ENCODE peak calls at places on chromosomes 13 and 19, in five cellular contexts. T, I, L, A and N are unnamed samples. For H3K4me1, the result is how much of the 10 kb centered on the place peaks cover.

GRCh38 chr13:64471916-64472315 is 2758.2 kb downstream of the PCDH9 start:
- DNase-seq in T (no peak), I (no peak), L (no peak), A (no peak), N (no peak)

GRCh38 chr19:41398603-41399002 is 985 bp downstream of the BCKDHA start:
- DNase-seq in T (no peak), I (no peak), L (no peak), A (no peak), N (no peak)

GRCh38 chr19:12838893-12839656 is 760 bp downstream of the MAST1 start:
- DNase-seq in T (no peak), I (no peak), L (no peak), A (no peak), N (no peak)

GRCh38 chr19:50325310-50326100 is 3.7 kb downstream of the KCNC3 start:
- DNase-seq in T (peak), I (no peak), L (no peak), A (peak), N (no peak)

GRCh38 chr19:31450696-31451095 is 101.5 kb upstream of the TSHZ3 start:
- DNase-seq in T (no peak), I (no peak), L (no peak), A (no peak), N (no peak)

GRCh38 chr19:35768082-35768421 is 7.3 kb upstream of the ARHGAP33 start:
- DNase-seq in T (no peak), I (no peak), L (no peak), A (peak), N (no peak)

GRCh38 chr13:99894835-99895427 is 76.6 kb downstream of the ZIC5 start:
- DNase-seq in T (no peak), I (no peak), L (no peak), A (no peak), N (no peak)

GRCh38 chr19:588758-589692 is 656 bp upstream of the HCN2 start:
- DNase-seq in T (no peak), I (no peak), L (no peak), A (peak), N (no peak)

GRCh38 chr19:6268382-6268771 is 11.4 kb downstream of the MLLT1 start:
- DNase-seq in T (no peak), I (no peak), L (no peak), A (no peak), N (no peak)

GRCh38 chr19:49801966-49802661 is 11.0 kb downstream of the FUZ start:
- DNase-seq in T (peak), I (peak), L (peak), A (no peak), N (peak)

GRCh38 chr13:34869737-34870136 is 72.3 kb upstream of the NBEA start:
- DNase-seq in T (no peak), I (no peak), L (no peak), A (no peak), N (no peak)

GRCh38 chr19:58553799-58554493 is 959 bp downstream of the CHMP2A start:
- DNase-seq in T (no peak), I (peak), L (no peak), A (no peak), N (no peak)

GRCh38 chr19:52094526-52094925 is 1.0 kb downstream of the ZNF841 start:
- DNase-seq in T (no peak), I (no peak), L (no peak), A (no peak), N (no peak)

GRCh38 chr13:97889803-97890202 is 63.7 kb upstream of the IPO5 start:
- DNase-seq in T (peak), I (no peak), L (peak), A (no peak), N (no peak)

GRCh38 chr19:13839193-13839937 is 37.6 kb upstream of the NANOS3 start:
- DNase-seq in T (peak), I (peak), L (peak), A (peak), N (peak)

GRCh38 chr19:35271546-35271945 is 2.8 kb downstream of the USF2 start:
- DNase-seq in T (no peak), I (no peak), L (no peak), A (peak), N (no peak)

GRCh38 chr13:34462843-34463242 is 479.2 kb upstream of the NBEA start:
- DNase-seq in T (peak), I (no peak), L (no peak), A (no peak), N (no peak)

GRCh38 chr19:55668603-55669348 is 6.2 kb upstream of the EPN1 start:
- DNase-seq in T (peak), I (no peak), L (no peak), A (no peak), N (no peak)

GRCh38 chr13:112697756-112698655 is 8.2 kb downstream of the ATP11A start:
- DNase-seq in T (no peak), I (no peak), L (no peak), A (no peak), N (peak)

GRCh38 chr13:114029866-114030625 is 56.2 kb upstream of the C13orf46 start:
- DNase-seq in T (no peak), I (no peak), L (no peak), A (no peak), N (no peak)

GRCh38 chr19:14686411-14686810 is 3.4 kb upstream of the ZNF333 start:
- DNase-seq in T (no peak), I (no peak), L (no peak), A (no peak), N (no peak)

DNA sequence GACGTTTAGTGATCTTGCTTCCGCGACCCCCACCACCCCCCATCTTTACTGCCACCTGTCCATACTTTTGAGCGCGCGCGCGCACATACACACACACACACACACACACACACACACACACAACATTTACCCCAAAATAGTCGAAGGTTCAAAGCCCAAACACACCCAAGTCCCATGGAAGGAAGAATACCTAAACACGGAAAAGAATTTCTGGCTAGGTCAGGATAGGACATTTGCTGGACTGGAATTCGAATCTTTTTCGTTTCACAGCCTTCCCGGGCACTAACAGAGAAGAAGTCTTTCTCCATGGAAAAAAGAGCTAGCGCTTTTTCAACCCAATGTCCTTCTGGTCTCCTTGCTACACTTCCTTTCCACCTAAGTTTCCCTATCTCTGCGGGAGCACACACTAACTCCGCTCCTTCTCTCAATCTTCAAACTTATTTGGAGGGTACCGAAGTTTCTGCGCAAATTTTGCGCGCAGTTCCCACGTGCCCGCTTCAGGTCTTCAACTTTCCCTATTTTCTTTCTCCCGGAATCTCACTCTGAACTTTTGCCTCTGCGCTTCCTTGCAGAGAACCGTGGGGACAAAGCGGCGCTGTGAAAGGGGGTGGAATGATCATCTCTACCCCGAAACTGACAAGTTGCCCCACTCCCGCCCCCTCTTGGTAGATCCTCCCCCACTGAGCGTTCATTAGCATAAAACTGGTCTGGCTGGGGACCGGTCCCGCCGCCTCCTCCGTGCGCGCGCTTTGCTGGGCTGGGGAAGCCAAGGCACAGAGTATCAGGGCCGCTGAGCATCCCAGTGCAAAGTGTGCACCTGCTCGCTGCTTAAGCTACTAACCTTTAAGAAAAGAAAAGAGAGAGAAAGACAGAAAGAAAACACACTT is 2.7 kb downstream of the DACH1 start:
- DNase-seq in T (peak), I (no peak), L (no peak), A (peak), N (peak)
- TF ChIP-seq POLR2A in T (peak), I (no peak), L (no peak), A (no peak), N (no peak)

DNA sequence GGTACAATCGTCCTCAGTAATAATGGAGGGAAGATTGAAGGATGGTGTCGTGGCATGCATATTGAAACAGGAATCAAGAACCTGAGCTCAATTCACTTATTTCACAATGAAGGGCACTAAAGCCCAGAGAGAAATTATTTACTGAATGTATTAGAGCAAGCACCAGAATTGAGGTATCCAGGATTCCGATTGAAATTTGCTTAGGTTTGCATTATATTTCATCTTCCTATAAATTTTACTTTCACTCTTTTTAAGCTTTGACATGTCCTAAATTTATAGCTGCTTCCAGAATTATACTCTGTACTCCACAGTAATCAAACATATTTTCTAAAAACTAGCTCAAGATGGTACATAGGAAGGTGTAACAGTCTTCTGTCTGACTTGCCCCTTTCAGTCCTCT is 454.9 kb upstream of the HTR2A start:
- DNase-seq in T (no peak), I (no peak), L (no peak), A (no peak), N (no peak)
- H3K4me1 ChIP-seq in T (under half), I (under half), L (under half), A (under half), N (under half)

GRCh38 chr13:53206455-53206854 is 177.8 kb downstream of the OLFM4 start:
- DNase-seq in T (no peak), I (no peak), L (no peak), A (no peak), N (no peak)
- TF ChIP-seq CTCF in T (no peak), I (no peak), L (peak), A (peak), N (no peak)

DNA sequence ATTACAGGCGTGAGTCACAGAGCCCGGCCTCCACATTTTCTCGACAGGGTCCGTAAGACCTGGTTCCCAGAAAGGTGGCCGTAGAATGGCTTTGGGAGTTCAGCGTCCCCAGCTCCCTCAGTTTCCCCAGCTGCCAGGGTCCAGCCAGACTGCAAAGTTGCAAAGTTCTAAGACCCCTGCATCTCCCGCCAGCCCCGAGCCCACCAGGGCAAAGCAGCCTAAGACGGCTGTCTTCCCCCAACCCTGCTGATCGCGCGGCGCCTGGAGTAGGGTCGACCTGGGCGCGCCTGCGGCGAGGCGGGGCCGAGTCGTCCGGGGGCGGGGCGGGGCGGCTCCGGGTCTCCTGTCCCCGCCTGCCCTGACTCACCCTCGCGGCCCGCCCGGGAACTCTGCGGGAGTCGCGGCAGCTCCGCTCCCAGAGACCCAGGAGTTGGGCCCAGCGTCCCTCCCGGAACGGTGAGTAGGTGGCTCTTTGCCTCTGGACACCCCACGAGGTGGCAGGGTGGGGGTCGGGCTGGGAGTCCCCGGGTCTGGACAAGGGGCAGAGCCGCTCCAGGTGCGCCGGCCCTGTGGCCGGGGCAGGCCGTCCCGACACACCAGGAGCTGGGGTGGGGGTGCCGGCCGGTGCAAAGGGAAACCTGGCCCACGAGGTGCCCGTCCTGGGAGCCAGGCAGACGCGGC is at the start of gene LRRC8E:
- DNase-seq in T (peak), I (peak), L (no peak), A (peak), N (no peak)
- TF ChIP-seq POLR2A in T (peak), I (no peak), L (no peak), A (peak), N (no peak)

GRCh38 chr13:110374644-110375370 is 67.7 kb downstream of the COL4A2 start:
- DNase-seq in T (no peak), I (no peak), L (no peak), A (no peak), N (no peak)
- H3K4me1 ChIP-seq in T (half or more), I (under half), L (half or more), A (under half), N (under half)

GRCh38 chr13:83880275-83881027 is 1.8 kb downstream of the SLITRK1 start:
- DNase-seq in T (no peak), I (no peak), L (no peak), A (no peak), N (no peak)

GRCh38 chr13:83881031-83881727 is 1.1 kb downstream of the SLITRK1 start:
- DNase-seq in T (no peak), I (no peak), L (no peak), A (no peak), N (no peak)

GRCh38 chr13:83883061-83883523 is 818 bp upstream of the SLITRK1 start:
- DNase-seq in T (no peak), I (no peak), L (no peak), A (no peak), N (no peak)

GRCh38 chr13:83882626-83882959 is 319 bp upstream of the SLITRK1 start:
- DNase-seq in T (no peak), I (no peak), L (no peak), A (no peak), N (no peak)

DNA sequence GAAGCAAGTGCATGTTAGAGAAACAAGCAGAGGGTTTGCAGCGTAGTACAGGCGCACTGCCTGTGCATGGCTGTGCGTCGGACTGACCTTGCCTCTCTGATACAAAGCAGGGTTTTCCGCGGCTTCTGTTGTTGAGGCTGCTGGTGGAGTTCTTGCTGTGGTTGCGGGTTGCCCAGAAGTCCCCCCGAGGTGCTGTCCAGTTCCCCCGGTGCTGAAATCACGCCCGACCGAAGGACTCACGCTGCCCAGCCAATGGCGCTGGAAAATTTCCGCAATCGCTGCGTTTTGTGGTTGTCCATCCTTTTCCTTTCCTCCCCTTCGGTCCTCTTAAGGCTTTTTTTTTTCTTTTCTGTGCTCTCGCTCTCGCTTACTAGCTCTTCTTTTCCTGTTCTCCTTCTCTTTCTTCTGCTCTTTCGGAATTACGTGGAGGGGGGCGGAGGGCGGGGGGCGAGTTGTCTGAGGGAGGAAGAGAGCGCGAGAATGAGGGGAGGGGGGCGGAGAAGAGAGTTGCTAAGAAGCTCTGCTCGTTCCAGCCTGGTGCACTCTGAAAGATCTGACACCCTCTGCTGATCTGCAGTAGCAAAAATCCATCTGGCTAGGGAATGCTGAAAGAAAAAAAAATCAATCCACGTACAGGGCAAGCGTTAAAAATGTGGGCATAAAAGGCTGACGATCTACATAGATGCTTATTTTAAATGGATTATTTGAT is at the start of gene SLITRK1:
- DNase-seq in T (peak), I (no peak), L (no peak), A (no peak), N (no peak)
- TF ChIP-seq CTCF in T (no peak), I (no peak), L (no peak), A (no peak), N (no peak)

DNA sequence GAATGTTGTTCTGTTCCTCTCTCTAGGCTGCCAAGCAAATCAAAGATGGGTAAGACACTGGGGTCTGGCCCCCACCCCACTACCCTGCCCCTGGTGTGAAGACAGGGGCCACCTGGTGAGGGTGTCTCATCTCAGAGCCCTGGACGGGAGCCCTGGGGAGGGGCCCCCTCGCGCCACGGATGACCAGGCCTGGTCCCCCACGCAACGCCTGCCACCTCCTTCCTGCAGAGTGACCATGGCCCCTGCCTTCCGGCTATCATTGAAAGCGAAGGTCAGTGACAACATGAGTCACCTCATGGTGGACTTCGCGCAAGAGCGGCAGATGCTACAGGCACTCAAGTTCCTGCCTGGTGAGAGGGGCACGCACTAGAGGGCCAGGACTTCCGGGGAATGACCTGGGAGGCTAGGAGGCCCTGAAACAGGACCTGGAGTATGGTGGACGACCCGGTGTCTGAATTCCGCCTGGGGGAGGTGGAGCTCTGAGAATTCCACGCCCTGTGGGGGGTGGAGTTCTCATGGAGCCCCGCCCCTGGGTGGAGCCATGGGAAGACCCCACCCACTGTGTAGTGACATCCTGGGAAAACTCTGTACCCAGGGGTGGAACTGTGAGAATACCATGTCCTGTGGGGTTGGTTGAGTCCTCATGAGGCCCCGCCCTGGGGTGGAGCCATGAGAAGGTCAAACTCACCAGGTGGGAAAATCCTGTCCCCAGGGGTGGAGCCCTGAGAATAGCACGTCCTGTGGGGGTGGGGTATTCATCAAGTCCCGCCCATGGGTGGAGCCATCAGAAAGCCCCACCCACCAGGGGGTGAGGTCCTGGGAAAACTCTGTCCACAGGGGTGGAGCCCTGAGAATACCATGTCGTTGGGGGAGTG is 6.1 kb downstream of the FSD1 start:
- DNase-seq in T (peak), I (no peak), L (no peak), A (no peak), N (no peak)
- TF ChIP-seq POLR2A in T (no peak), I (no peak), L (no peak), A (no peak), N (no peak)

GRCh38 chr19:18667531-18668251 is 15.8 kb upstream of the CRTC1 start:
- DNase-seq in T (no peak), I (no peak), L (no peak), A (no peak), N (no peak)

GRCh38 chr19:18666304-18666703 is 17.2 kb upstream of the CRTC1 start:
- DNase-seq in T (no peak), I (no peak), L (no peak), A (no peak), N (no peak)

GRCh38 chr19:18665771-18666202 is 17.7 kb upstream of the CRTC1 start:
- DNase-seq in T (no peak), I (no peak), L (no peak), A (no peak), N (no peak)

GRCh38 chr19:18668252-18668631 is 15.2 kb upstream of the CRTC1 start:
- DNase-seq in T (no peak), I (no peak), L (no peak), A (no peak), N (no peak)

DNA sequence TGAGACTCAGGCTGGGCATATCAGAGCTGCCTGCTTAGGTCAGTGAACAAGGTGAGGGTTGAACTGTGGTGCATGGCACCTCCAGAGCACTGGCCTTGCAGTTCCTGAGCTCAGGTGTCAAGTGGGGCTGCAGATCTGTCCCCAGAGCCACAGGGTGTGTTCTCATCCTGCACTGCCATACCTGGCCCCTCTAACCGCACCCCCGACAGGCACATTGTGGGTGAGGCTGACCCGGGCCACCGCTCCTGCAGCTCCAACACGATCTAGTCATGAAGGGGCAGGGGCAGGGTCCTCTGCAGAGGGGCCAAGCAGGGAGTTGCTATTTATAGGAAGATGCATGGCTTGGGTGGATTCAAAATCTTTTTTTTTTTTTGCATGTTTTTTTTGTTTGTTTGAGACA is 16.7 kb upstream of the CRTC1 start:
- DNase-seq in T (no peak), I (no peak), L (no peak), A (no peak), N (no peak)
- H3K4me1 ChIP-seq in T (under half), I (under half), L (under half), A (under half), N (under half)